ENCODE peak calls at places on chromosomes 1 and 21, in nine cellular contexts. Q is ovary, F is tibial nerve, B is transverse colon, R is esophagus squamous epithelium, Z is breast epithelium, P is heart left ventricle, K is body of pancreas, S is Peyer's patch. V is an unnamed sample.

GRCh38 chr1:29190718-29191117 is 9.0 kb upstream of the SRSF4 start:
- DNase-seq in B (no peak), Z (no peak), S (no peak), Q (no peak), F (no peak), K (no peak), R (no peak), P (no peak), V (no peak)

GRCh38 chr1:245809361-245809760 is 654.6 kb downstream of the KIF26B start:
- DNase-seq in P (no peak), F (no peak), Z (no peak), B (no peak), K (no peak), S (no peak), R (no peak), Q (no peak), V (no peak)

GRCh38 chr1:45009956-45010854 is 919 bp downstream of the HECTD3 start:
- DNase-seq in K (peak; percentile 66), P (no peak), F (no peak), S (peak; percentile 88), Z (peak; percentile 7), Q (peak; percentile 46), B (peak; percentile 82), R (no peak), V (peak; percentile 82)

GRCh38 chr1:213162862-213163261 is 111.8 kb downstream of the RPS6KC1 start:
- DNase-seq in F (no peak), R (no peak), K (no peak), S (no peak), B (no peak), Z (no peak), Q (no peak), P (no peak), V (no peak)

GRCh38 chr21:36852293-36852692 is 114.2 kb downstream of the HLCS start:
- DNase-seq in Q (no peak), F (no peak), K (no peak), R (no peak), P (no peak), S (no peak), Z (no peak), B (no peak), V (no peak)

GRCh38 chr21:36860736-36861594 is 105.5 kb downstream of the HLCS start:
- DNase-seq in R (no peak), Q (no peak), F (no peak), P (no peak), Z (no peak), B (no peak), S (no peak), K (peak; percentile 50), V (no peak)

GRCh38 chr1:91900538-91900937 is 14.6 kb upstream of the TGFBR3 start:
- DNase-seq in K (no peak), B (no peak), F (no peak), Z (no peak), P (no peak), R (no peak), S (no peak), Q (no peak), V (no peak)

GRCh38 chr1:210707300-210707699 is 378.6 kb downstream of the HHAT start:
- DNase-seq in Q (no peak), F (no peak), P (no peak), B (peak; percentile 57), R (no peak), S (no peak), Z (no peak), K (no peak), V (no peak)

GRCh38 chr1:5525597-5526384 is 466.4 kb downstream of the NPHP4 start:
- DNase-seq in Z (no peak), B (no peak), P (no peak), R (no peak), Q (no peak), K (no peak), S (no peak), F (no peak), V (peak; percentile 56)

GRCh38 chr1:53878492-53879105 is 11.0 kb downstream of the YIPF1 start:
- DNase-seq in S (no peak), Z (no peak), K (no peak), R (no peak), P (no peak), B (no peak), Q (no peak), F (no peak), V (no peak)

GRCh38 chr1:80384960-80385359 is 1378.4 kb upstream of the ADGRL4 start:
- DNase-seq in P (no peak), R (no peak), Q (no peak), Z (no peak), B (no peak), K (no peak), F (no peak), S (no peak), V (no peak)

GRCh38 chr1:14350197-14350596 is 248.3 kb upstream of the KAZN start:
- DNase-seq in S (no peak), K (no peak), R (no peak), P (no peak), Q (no peak), Z (no peak), B (peak; percentile 19), F (no peak), V (no peak)

GRCh38 chr1:110647254-110647891 is 27.4 kb downstream of the KCNA3 start:
- DNase-seq in K (no peak), F (no peak), B (no peak), Q (no peak), P (no peak), R (no peak), Z (no peak), S (no peak), V (no peak)

DNA sequence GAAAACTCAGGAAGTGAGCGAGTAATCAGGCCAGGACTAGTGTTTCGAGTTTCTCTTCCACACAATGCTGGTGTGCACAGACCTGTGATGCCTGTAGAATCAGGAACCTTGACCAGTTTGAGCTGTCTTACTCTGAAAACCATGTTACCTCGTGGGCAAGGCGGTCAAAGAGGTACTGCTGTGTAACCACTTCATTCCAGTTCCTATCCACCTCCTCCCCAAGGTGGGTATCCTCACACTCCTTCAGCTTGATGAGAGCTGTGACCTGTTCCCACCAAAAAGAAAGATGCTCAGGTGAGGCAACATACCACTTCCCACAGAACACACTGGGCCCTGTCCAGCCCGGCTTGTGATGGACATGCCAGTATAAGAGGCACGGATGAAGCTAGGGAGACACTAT is 88.1 kb downstream of the NRDC start:
- DNase-seq in F (no peak), S (no peak), R (no peak), Z (no peak), B (no peak), Q (no peak), P (no peak), K (no peak), V (no peak)
- TF ChIP-seq POLR2A in F (no peak), S (no peak), R (no peak), Z (no peak), B (no peak), Q (no peak), P (no peak), K (no peak), V (no peak)

GRCh38 chr1:205810448-205811157 is 2.4 kb downstream of the SLC41A1 start:
- DNase-seq in R (no peak), Z (no peak), S (no peak), F (no peak), K (no peak), Q (no peak), B (no peak), P (no peak), V (no peak)
- TF ChIP-seq CTCF in R (no peak), Z (no peak), S (no peak), F (peak; percentile 20), K (no peak), Q (no peak), B (no peak), P (no peak), V (no peak)

GRCh38 chr1:10868599-10868965 is 72.1 kb upstream of the CASZ1 start:
- DNase-seq in P (no peak), Z (no peak), S (no peak), F (no peak), R (no peak), B (no peak), Q (no peak), K (no peak), V (no peak)
- H3K27me3 ChIP-seq in P (peaks cover 13% of the 10 kb centered on the region), Z (no peaks in the 10 kb centered on the region), S (no peaks in the 10 kb centered on the region), F (no peaks in the 10 kb centered on the region), R (no peaks in the 10 kb centered on the region), B (peaks cover 41% of the 10 kb centered on the region), Q (no peaks in the 10 kb centered on the region), K (no peaks in the 10 kb centered on the region), V (peaks cover 88% of the 10 kb centered on the region)

GRCh38 chr1:21436488-21437340 is 3.2 kb upstream of the NBPF3 start:
- DNase-seq in F (no peak), Q (peak; percentile 25), K (peak; percentile 57), S (no peak), Z (no peak), P (no peak), B (peak; percentile 45), R (no peak), V (no peak)

GRCh38 chr1:21439345-21439720 is 604 bp upstream of the NBPF3 start:
- DNase-seq in Q (no peak), Z (no peak), B (no peak), P (no peak), K (no peak), F (no peak), S (no peak), R (no peak), V (no peak)

GRCh38 chr1:21435646-21436487 is 4.1 kb upstream of the NBPF3 start:
- DNase-seq in Q (peak; percentile 17), Z (no peak), P (no peak), B (no peak), S (no peak), R (no peak), F (no peak), K (no peak), V (no peak)

GRCh38 chr1:21437341-21437640 is 2.6 kb upstream of the NBPF3 start:
- DNase-seq in Z (no peak), B (no peak), F (no peak), R (no peak), P (no peak), K (no peak), S (no peak), Q (no peak), V (no peak)

GRCh38 chr1:21439721-21440629 is at the start of gene NBPF3:
- DNase-seq in P (peak; percentile 88), Z (peak; percentile 87), B (peak; percentile 91), F (peak; percentile 33), K (peak; percentile 93), Q (peak; percentile 82), R (peak; percentile 59), S (peak; percentile 89), V (peak; percentile 96)
- TF ChIP-seq POLR2A in P (peak; percentile 65), Z (no peak), B (peak; percentile 60), F (no peak), K (peak; percentile 57), Q (peak; percentile 26), R (no peak), S (peak; percentile 16), V (no peak)

DNA sequence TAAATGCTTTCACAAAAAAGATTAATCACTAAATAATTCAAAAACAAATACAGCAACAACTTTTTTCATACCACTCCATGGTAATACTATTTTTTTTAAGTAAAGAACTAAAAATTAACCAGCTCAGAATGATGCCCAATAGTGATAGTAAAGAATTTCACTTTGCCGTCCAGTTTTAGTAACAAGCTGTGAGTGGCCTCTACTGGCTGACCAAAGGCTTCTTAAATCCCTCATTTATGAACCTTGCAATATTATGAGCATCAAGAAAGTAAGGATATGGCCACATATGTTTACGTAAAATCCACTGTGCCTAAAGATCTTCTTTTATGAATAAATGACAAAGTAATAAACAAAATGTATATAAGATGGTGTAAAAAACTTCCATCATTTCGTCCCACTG is 108.6 kb downstream of the GPATCH2 start:
- DNase-seq in Z (no peak), R (no peak), F (no peak), S (no peak), K (no peak), B (no peak), Q (no peak), P (no peak), V (no peak)
- TF ChIP-seq CTCF in Z (no peak), R (no peak), F (no peak), S (no peak), K (no peak), B (no peak), Q (no peak), P (no peak), V (no peak)

V was measured in spleen.